ENCODE peak calls at places on chromosomes 16 and 17, in five cellular contexts. One of them, this sample, is unnamed.

GRCh38 chr16:65515193-65515592 is 393.3 kb upstream of the CDH11 start:
- DNase-seq in GM23338: no peak
- DNase-seq in cardiac fibroblast: no peak
- DNase-seq in GM12878: no peak
- DNase-seq in hepatocyte: no peak
- DNase-seq in this sample: no peak

GRCh38 chr16:49009204-49009603 is 272.4 kb downstream of the CBLN1 start:
- DNase-seq in cardiac fibroblast: no peak
- DNase-seq in GM23338: no peak
- DNase-seq in hepatocyte: no peak
- DNase-seq in GM12878: no peak
- DNase-seq in this sample: no peak

GRCh38 chr16:66572356-66572755 is 6.1 kb downstream of the CMTM1 start:
- DNase-seq in cardiac fibroblast: no peak
- DNase-seq in GM12878: no peak
- DNase-seq in hepatocyte: no peak
- DNase-seq in GM23338: no peak
- DNase-seq in this sample: no peak

GRCh38 chr17:62067165-62068145 is 2.4 kb upstream of the MED13 start:
- DNase-seq in cardiac fibroblast: no peak
- DNase-seq in GM23338: peak; percentile 66
- DNase-seq in hepatocyte: no peak
- DNase-seq in GM12878: no peak
- DNase-seq in this sample: no peak

GRCh38 chr17:48995871-48996695 is 1.1 kb upstream of the IGF2BP1 start:
- DNase-seq in GM23338: peak; percentile 96
- DNase-seq in hepatocyte: peak; percentile 87
- DNase-seq in cardiac fibroblast: no peak
- DNase-seq in GM12878: no peak
- DNase-seq in this sample: no peak

GRCh38 chr17:33981713-33982601 is 273.1 kb upstream of the CCL2 start:
- DNase-seq in GM23338: no peak
- DNase-seq in cardiac fibroblast: no peak
- DNase-seq in GM12878: no peak
- DNase-seq in hepatocyte: no peak
- DNase-seq in this sample: no peak

GRCh38 chr17:45096141-45096540 is 35.0 kb downstream of the NMT1 start:
- DNase-seq in GM23338: peak; percentile 58
- DNase-seq in cardiac fibroblast: peak; percentile 50
- DNase-seq in GM12878: no peak
- DNase-seq in hepatocyte: peak; percentile 40
- DNase-seq in this sample: no peak

GRCh38 chr17:18163528-18163927 is 20.1 kb upstream of the ALKBH5 start:
- DNase-seq in hepatocyte: no peak
- DNase-seq in cardiac fibroblast: no peak
- DNase-seq in GM23338: no peak
- DNase-seq in GM12878: no peak
- DNase-seq in this sample: no peak

GRCh38 chr17:17729620-17730249 is 48.5 kb downstream of the RAI1 start:
- DNase-seq in GM12878: no peak
- DNase-seq in hepatocyte: peak; percentile 70
- DNase-seq in cardiac fibroblast: no peak
- DNase-seq in GM23338: peak; percentile 81
- DNase-seq in this sample: no peak

GRCh38 chr17:66467766-66468165 is 165.4 kb downstream of the PRKCA start:
- DNase-seq in GM23338: no peak
- DNase-seq in GM12878: no peak
- DNase-seq in hepatocyte: no peak
- DNase-seq in cardiac fibroblast: peak; percentile 63
- DNase-seq in this sample: no peak

GRCh38 chr17:76492250-76492988 is 8.8 kb downstream of the RHBDF2 start:
- DNase-seq in cardiac fibroblast: no peak
- DNase-seq in GM23338: no peak
- DNase-seq in GM12878: peak; percentile 58
- DNase-seq in hepatocyte: no peak
- DNase-seq in this sample: peak; percentile 48

GRCh38 chr16:49698931-49699715 is 156.8 kb downstream of the ZNF423 start:
- DNase-seq in GM12878: no peak
- DNase-seq in GM23338: peak; percentile 34
- DNase-seq in hepatocyte: no peak
- DNase-seq in cardiac fibroblast: peak; percentile 76
- DNase-seq in this sample: no peak

GRCh38 chr17:44599298-44600175 is 42.3 kb downstream of the FZD2 start:
- DNase-seq in cardiac fibroblast: peak; percentile 88
- DNase-seq in GM12878: no peak
- DNase-seq in hepatocyte: peak; percentile 83
- DNase-seq in GM23338: peak; percentile 44
- DNase-seq in this sample: no peak

GRCh38 chr16:69509125-69509524 is 56.6 kb upstream of the NFAT5 start:
- DNase-seq in cardiac fibroblast: no peak
- DNase-seq in GM23338: no peak
- DNase-seq in hepatocyte: no peak
- DNase-seq in GM12878: no peak
- DNase-seq in this sample: no peak

GRCh38 chr17:55654821-55655220 is 67.8 kb downstream of the TMEM100 start:
- DNase-seq in hepatocyte: no peak
- DNase-seq in GM12878: no peak
- DNase-seq in cardiac fibroblast: no peak
- DNase-seq in GM23338: no peak
- DNase-seq in this sample: no peak

GRCh38 chr17:1438593-1439083 is 17.4 kb downstream of the CRK start:
- DNase-seq in GM12878: no peak
- DNase-seq in hepatocyte: no peak
- DNase-seq in GM23338: no peak
- DNase-seq in cardiac fibroblast: peak; percentile 81
- DNase-seq in this sample: no peak

GRCh38 chr17:12599185-12599920 is 66.3 kb upstream of the MYOCD start:
- DNase-seq in GM12878: no peak
- DNase-seq in hepatocyte: no peak
- DNase-seq in GM23338: no peak
- DNase-seq in cardiac fibroblast: peak; percentile 19
- DNase-seq in this sample: no peak

GRCh38 chr17:39926588-39927100 is 757 bp downstream of the ORMDL3 start:
- DNase-seq in GM12878: no peak
- DNase-seq in GM23338: peak; percentile 78
- DNase-seq in cardiac fibroblast: peak; percentile 28
- DNase-seq in hepatocyte: peak; percentile 66
- DNase-seq in this sample: no peak

GRCh38 chr16:87160218-87160617 is 157.0 kb downstream of the C16orf95 start:
- DNase-seq in cardiac fibroblast: peak; percentile 29
- DNase-seq in GM12878: no peak
- DNase-seq in GM23338: no peak
- DNase-seq in hepatocyte: peak; percentile 50
- DNase-seq in this sample: no peak

GRCh38 chr16:506246-506546 is 21.3 kb upstream of the CAPN15 start:
- DNase-seq in cardiac fibroblast: no peak
- DNase-seq in hepatocyte: no peak
- DNase-seq in GM12878: no peak
- DNase-seq in GM23338: no peak
- DNase-seq in this sample: no peak

GRCh38 chr16:63287411-63287810 is 1251.2 kb upstream of the CDH8 start:
- DNase-seq in cardiac fibroblast: no peak
- DNase-seq in GM12878: no peak
- DNase-seq in GM23338: no peak
- DNase-seq in hepatocyte: no peak
- DNase-seq in this sample: no peak

GRCh38 chr16:54936979-54937672 is 6.5 kb downstream of the IRX5 start:
- DNase-seq in cardiac fibroblast: peak; percentile 62
- DNase-seq in GM23338: peak; percentile 94
- DNase-seq in hepatocyte: peak; percentile 67
- DNase-seq in GM12878: no peak
- DNase-seq in this sample: no peak

GRCh38 chr16:67430504-67431076 is 331 bp upstream of the HSD11B2 start:
- DNase-seq in hepatocyte: peak; percentile 60
- DNase-seq in GM23338: peak; percentile 83
- DNase-seq in cardiac fibroblast: no peak
- DNase-seq in GM12878: no peak
- DNase-seq in this sample: no peak

GRCh38 chr17:80468222-80468621 is 8.2 kb downstream of the NPTX1 start:
- DNase-seq in hepatocyte: no peak
- DNase-seq in GM12878: no peak
- DNase-seq in cardiac fibroblast: no peak
- DNase-seq in GM23338: peak; percentile 71
- DNase-seq in this sample: no peak

GRCh38 chr16:68115851-68116250 is 30.7 kb downstream of the NFATC3 start:
- DNase-seq in cardiac fibroblast: no peak
- DNase-seq in GM23338: no peak
- DNase-seq in GM12878: no peak
- DNase-seq in hepatocyte: no peak
- DNase-seq in this sample: no peak

GRCh38 chr16:86630471-86630870 is 52.1 kb downstream of the FOXL1 start:
- DNase-seq in hepatocyte: no peak
- DNase-seq in GM23338: no peak
- DNase-seq in GM12878: no peak
- DNase-seq in cardiac fibroblast: peak; percentile 45
- DNase-seq in this sample: no peak

GRCh38 chr16:24975428-24975889 is 39.7 kb downstream of the ARHGAP17 start:
- DNase-seq in GM12878: peak; percentile 76
- DNase-seq in hepatocyte: peak; percentile 45
- DNase-seq in cardiac fibroblast: peak; percentile 79
- DNase-seq in GM23338: no peak
- DNase-seq in this sample: peak; percentile 75

GRCh38 chr16:56814537-56815432 is 50.2 kb upstream of the SLC12A3 start:
- DNase-seq in GM12878: no peak
- DNase-seq in hepatocyte: no peak
- DNase-seq in cardiac fibroblast: no peak
- DNase-seq in GM23338: no peak
- DNase-seq in this sample: no peak

GRCh38 chr17:72208832-72209231 is 88.0 kb downstream of the SOX9 start:
- DNase-seq in GM12878: no peak
- DNase-seq in cardiac fibroblast: no peak
- DNase-seq in GM23338: no peak
- DNase-seq in hepatocyte: no peak
- DNase-seq in this sample: no peak

GRCh38 chr17:7280519-7281073 is 922 bp upstream of the SLC2A4 start:
- DNase-seq in cardiac fibroblast: peak; percentile 85
- DNase-seq in hepatocyte: peak; percentile 91
- DNase-seq in GM23338: peak; percentile 97
- DNase-seq in GM12878: peak; percentile 40
- DNase-seq in this sample: peak; percentile 59
- H3K4me3 ChIP-seq in cardiac fibroblast: peak overlapping the region; percentile 52
- H3K4me3 ChIP-seq in hepatocyte: no peak overlapping the region
- H3K4me3 ChIP-seq in GM23338: peak overlapping the region; percentile 89
- H3K4me3 ChIP-seq in GM12878: peak overlapping the region; percentile 56
- H3K4me3 ChIP-seq in this sample: peak overlapping the region; percentile 57

GRCh38 chr16:73216932-73217331 is 169.0 kb upstream of the ZFHX3 start:
- DNase-seq in hepatocyte: no peak
- DNase-seq in cardiac fibroblast: peak; percentile 39
- DNase-seq in GM12878: no peak
- DNase-seq in GM23338: no peak
- DNase-seq in this sample: no peak

GRCh38 chr16:73215482-73216377 is 167.8 kb upstream of the ZFHX3 start:
- DNase-seq in hepatocyte: no peak
- DNase-seq in cardiac fibroblast: peak; percentile 81
- DNase-seq in GM12878: no peak
- DNase-seq in GM23338: no peak
- DNase-seq in this sample: no peak

GRCh38 chr16:73214825-73215481 is 167.0 kb upstream of the ZFHX3 start:
- DNase-seq in GM12878: no peak
- DNase-seq in hepatocyte: no peak
- DNase-seq in GM23338: no peak
- DNase-seq in cardiac fibroblast: peak; percentile 85
- DNase-seq in this sample: no peak

GRCh38 chr16:73217654-73218053 is 169.7 kb upstream of the ZFHX3 start:
- DNase-seq in hepatocyte: no peak
- DNase-seq in GM12878: no peak
- DNase-seq in cardiac fibroblast: no peak
- DNase-seq in GM23338: peak; percentile 68
- DNase-seq in this sample: no peak

GRCh38 chr16:73219176-73219575 is 171.2 kb upstream of the ZFHX3 start:
- DNase-seq in cardiac fibroblast: no peak
- DNase-seq in hepatocyte: no peak
- DNase-seq in GM23338: no peak
- DNase-seq in GM12878: no peak
- DNase-seq in this sample: no peak
- TF ChIP-seq CTCF in cardiac fibroblast: peak; percentile 20
- TF ChIP-seq CTCF in hepatocyte: no peak
- TF ChIP-seq CTCF in GM23338: peak; percentile 39
- TF ChIP-seq CTCF in GM12878: no peak
- TF ChIP-seq CTCF in this sample: no peak

GRCh38 chr17:63446981-63447687 is 1.0 kb upstream of the CYB561 start:
- DNase-seq in GM23338: peak; percentile 77
- DNase-seq in GM12878: no peak
- DNase-seq in cardiac fibroblast: no peak
- DNase-seq in hepatocyte: no peak
- DNase-seq in this sample: no peak
- H3K4me3 ChIP-seq in GM23338: peak overlapping the region; percentile 71
- H3K4me3 ChIP-seq in GM12878: peak overlapping the region; percentile 80
- H3K4me3 ChIP-seq in cardiac fibroblast: peak overlapping the region; percentile 42
- H3K4me3 ChIP-seq in hepatocyte: no peak overlapping the region
- H3K4me3 ChIP-seq in this sample: peak overlapping the region; percentile 55

GRCh38 chr17:4161560-4162221 is 18.7 kb downstream of the CYB5D2 start:
- DNase-seq in cardiac fibroblast: no peak
- DNase-seq in hepatocyte: no peak
- DNase-seq in GM23338: peak; percentile 19
- DNase-seq in GM12878: no peak
- DNase-seq in this sample: no peak

GRCh38 chr17:4162366-4162765 is 19.4 kb downstream of the CYB5D2 start:
- DNase-seq in GM23338: no peak
- DNase-seq in cardiac fibroblast: no peak
- DNase-seq in GM12878: no peak
- DNase-seq in hepatocyte: no peak
- DNase-seq in this sample: no peak

GRCh38 chr17:4161179-4161559 is 18.2 kb downstream of the CYB5D2 start:
- DNase-seq in hepatocyte: peak; percentile 76
- DNase-seq in GM12878: no peak
- DNase-seq in GM23338: peak; percentile 50
- DNase-seq in cardiac fibroblast: peak; percentile 96
- DNase-seq in this sample: no peak

GRCh38 chr17:4163951-4164350 is 21.0 kb downstream of the CYB5D2 start:
- DNase-seq in GM23338: no peak
- DNase-seq in cardiac fibroblast: peak; percentile 70
- DNase-seq in GM12878: no peak
- DNase-seq in hepatocyte: no peak
- DNase-seq in this sample: no peak

DNA sequence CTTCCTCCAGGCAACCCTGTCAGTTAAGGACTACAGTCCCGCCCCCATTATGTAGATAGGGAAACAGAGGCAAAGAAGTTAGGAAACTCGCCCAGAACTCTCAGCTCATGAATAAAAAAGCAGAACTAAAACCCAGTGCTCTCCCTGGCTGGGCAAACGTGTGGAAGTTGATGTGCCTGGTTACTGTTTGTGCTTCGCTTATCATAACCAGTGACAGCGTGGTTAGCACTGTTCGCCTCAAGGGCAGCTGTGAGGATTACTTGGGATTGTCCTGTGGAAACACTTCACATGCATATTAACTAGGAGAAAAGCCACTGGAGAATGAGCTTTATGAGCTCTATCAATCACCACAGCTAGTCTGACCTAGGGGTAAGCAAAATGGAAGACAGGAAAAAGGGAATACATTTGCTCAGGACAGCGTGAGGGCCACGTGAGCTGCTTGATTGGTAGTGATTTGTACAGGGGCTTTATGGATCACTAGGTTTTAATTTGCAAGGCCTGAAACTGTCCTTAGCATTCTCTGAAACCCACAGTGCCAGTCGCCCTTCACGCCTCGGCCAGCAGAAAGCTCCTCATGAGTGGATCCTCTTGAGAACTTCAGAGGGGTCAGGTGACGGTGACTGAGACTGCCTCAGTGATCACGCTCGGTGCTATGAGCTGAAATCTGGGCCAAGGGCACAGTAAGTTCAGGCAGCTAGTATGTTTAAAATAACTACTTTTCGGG is 19.9 kb downstream of the CYB5D2 start:
- DNase-seq in GM23338: no peak
- DNase-seq in GM12878: no peak
- DNase-seq in hepatocyte: no peak
- DNase-seq in cardiac fibroblast: no peak
- DNase-seq in this sample: no peak
- TF ChIP-seq CTCF in GM23338: no peak
- TF ChIP-seq CTCF in GM12878: no peak
- TF ChIP-seq CTCF in hepatocyte: no peak
- TF ChIP-seq CTCF in cardiac fibroblast: no peak
- TF ChIP-seq CTCF in this sample: no peak

This sample was measured in GM12864.